ENCODE peak calls at places on chromosomes 4 and X, in nine cellular contexts. C is astrocyte of the cerebellum; G is upper lobe of right lung; T is PC-3; Q is CD8-positive, alpha-beta T cell; Y is K562; M is fibroblast of the aortic adventitia; A is AG09309; J is fibroblast of lung. P is an unnamed sample.

GRCh38 chrX:103398321-103398937 is 22.1 kb downstream of the BEX3 start:
- DNase-seq in C (no peak), G (no peak), T (peak; percentile 74), Q (no peak), Y (peak; percentile 11), M (peak; percentile 80), A (peak; percentile 37), J (peak; percentile 88), P (peak; percentile 90)

GRCh38 chr4:97374526-97374925 is 768.8 kb downstream of the STPG2 start:
- DNase-seq in C (no peak), G (no peak), T (no peak), Q (no peak), Y (no peak), M (no peak), A (no peak), J (no peak), P (no peak)

GRCh38 chr4:89055157-89056080 is 1.6 kb downstream of the FAM13A start:
- DNase-seq in C (no peak), G (no peak), T (peak; percentile 24), Q (no peak), Y (no peak), M (no peak), A (no peak), J (peak; percentile 8), P (no peak)

GRCh38 chr4:154164931-154165839 is 326.4 kb downstream of the DCHS2 start:
- DNase-seq in C (peak; percentile 93), G (no peak), T (peak; percentile 66), Q (no peak), Y (no peak), M (peak; percentile 96), A (peak; percentile 99), J (peak; percentile 93), P (peak; percentile 78)

GRCh38 chr4:118417325-118417724 is 64.5 kb upstream of the PRSS12 start:
- DNase-seq in C (no peak), G (no peak), T (no peak), Q (no peak), Y (no peak), M (peak; percentile 34), A (peak; percentile 40), J (peak; percentile 53), P (no peak)

GRCh38 chr4:130393246-130394041 is 1297.5 kb downstream of the C4orf33 start:
- DNase-seq in C (peak; percentile 64), G (no peak), T (no peak), Q (no peak), Y (no peak), M (peak; percentile 76), A (no peak), J (peak; percentile 10), P (peak; percentile 69)

GRCh38 chr4:25552580-25553271 is 102.9 kb upstream of the SLC34A2 start:
- DNase-seq in C (no peak), G (peak; percentile 86), T (peak; percentile 57), Q (no peak), Y (no peak), M (no peak), A (no peak), J (no peak), P (no peak)

GRCh38 chr4:54440394-54441223 is 211.5 kb downstream of the PDGFRA start:
- DNase-seq in C (peak; percentile 13), G (no peak), T (peak; percentile 66), Q (no peak), Y (peak; percentile 45), M (peak; percentile 61), A (no peak), J (peak; percentile 56), P (peak; percentile 61)

GRCh38 chr4:67713531-67714247 is 12.7 kb upstream of the UBA6 start:
- DNase-seq in C (no peak), G (no peak), T (peak; percentile 82), Q (no peak), Y (peak; percentile 47), M (peak; percentile 31), A (no peak), J (peak; percentile 17), P (peak; percentile 42)

GRCh38 chrX:44935640-44936039 is 62.7 kb downstream of the KDM6A start:
- DNase-seq in C (no peak), G (no peak), T (peak; percentile 66), Q (no peak), Y (no peak), M (no peak), A (no peak), J (no peak), P (no peak)

GRCh38 chrX:136761410-136761809 is 19.3 kb downstream of the ARHGEF6 start:
- DNase-seq in C (no peak), G (no peak), T (no peak), Q (no peak), Y (no peak), M (no peak), A (no peak), J (no peak), P (no peak)

GRCh38 chr4:82614868-82615449 is 53.2 kb upstream of the TMEM150C start:
- DNase-seq in C (no peak), G (no peak), T (peak; percentile 4), Q (no peak), Y (no peak), M (peak; percentile 10), A (no peak), J (peak; percentile 9), P (no peak)

GRCh38 chrX:630007-630921 is at the start of gene SHOX:
- DNase-seq in C (no peak), G (peak; percentile 52), T (no peak), Q (no peak), Y (no peak), M (no peak), A (no peak), J (no peak), P (no peak)
- H3K4me3 ChIP-seq in C (no peak within 1 kb of the TSS), G (no peak within 1 kb of the TSS), T (no peak within 1 kb of the TSS), Q (no peak within 1 kb of the TSS), Y (no peak within 1 kb of the TSS), M (no peak within 1 kb of the TSS), A (no peak within 1 kb of the TSS), J (no peak within 1 kb of the TSS), P (no peak within 1 kb of the TSS)

DNA sequence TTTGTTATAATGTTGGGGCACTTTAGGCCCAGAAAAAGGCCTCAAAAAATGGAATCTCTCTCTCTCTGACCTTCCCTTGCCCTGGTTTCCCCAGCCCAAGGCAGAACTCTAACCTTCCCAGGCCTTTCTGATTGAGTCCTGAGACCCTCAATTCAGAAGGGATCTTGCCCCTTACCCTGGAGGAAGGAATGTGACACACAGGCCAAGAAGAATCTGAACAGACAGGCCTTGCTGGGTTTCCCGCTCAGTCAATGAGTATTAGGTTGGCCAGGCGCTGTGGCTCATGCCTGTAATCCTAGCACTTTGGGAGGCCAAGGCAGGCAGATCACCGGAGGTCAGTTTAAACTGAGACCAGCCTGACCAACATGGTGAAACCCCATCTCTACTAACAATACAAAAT is 27.6 kb downstream of the ELOVL6 start:
- DNase-seq in C (no peak), G (no peak), T (no peak), Q (no peak), Y (no peak), M (no peak), A (no peak), J (no peak), P (no peak)
- TF ChIP-seq CTCF in C (no peak), G (no peak), T (no peak), Q (no peak), Y (no peak), M (no peak), A (no peak), J (peak; percentile 12), P (no peak)

GRCh38 chrX:43508694-43509093 is 147.4 kb upstream of the MAOA start:
- DNase-seq in C (no peak), G (no peak), T (no peak), Q (no peak), Y (no peak), M (no peak), A (no peak), J (no peak), P (no peak)
- H3K4me3 ChIP-seq in C (no peak overlapping the region), G (no peak overlapping the region), T (no peak overlapping the region), Q (no peak overlapping the region), Y (no peak overlapping the region), M (no peak overlapping the region), A (no peak overlapping the region), J (no peak overlapping the region), P (no peak overlapping the region)

DNA sequence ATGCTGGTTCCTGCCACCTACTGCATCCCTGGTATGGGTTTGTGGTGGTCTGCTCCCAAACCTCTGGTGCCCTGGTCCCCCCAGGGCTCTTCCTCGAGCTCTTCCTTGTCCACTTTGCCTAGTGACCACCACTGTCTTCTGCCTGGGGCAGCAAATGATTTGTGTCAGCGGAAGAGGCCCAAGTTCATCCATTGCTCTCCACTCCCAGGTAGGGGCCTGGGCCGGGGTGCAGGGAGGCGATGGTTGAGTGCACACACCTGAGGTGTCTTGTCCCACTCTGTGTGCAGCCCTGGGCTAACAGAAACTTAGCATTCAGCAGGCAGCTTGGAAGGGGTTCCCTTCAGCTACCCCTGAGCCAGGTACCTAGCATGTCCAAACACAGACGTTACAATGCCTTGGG is 75.6 kb upstream of the SOX3 start:
- DNase-seq in C (no peak), G (no peak), T (no peak), Q (no peak), Y (no peak), M (no peak), A (no peak), J (no peak), P (no peak)
- TF ChIP-seq CTCF in C (no peak), G (no peak), T (no peak), Q (no peak), Y (no peak), M (no peak), A (no peak), J (no peak), P (no peak)

P was measured in fibroblast of pulmonary artery.